ENCODE peak calls at places on chromosomes 6 and 20, in eight cellular contexts. L, I, M, G, D, W, A and Q are unnamed samples.
A peak's percentile ranks its signal among the peaks of the same experiment; 100 is the strongest.

GRCh38 chr6:38554700-38555413 is 84.9 kb downstream of the BTBD9 start:
- DNase-seq in M (no peak), D (peak; percentile 31), I (peak; percentile 11), W (no peak), G (no peak), A (no peak), L (no peak), Q (no peak)

GRCh38 chr6:141977782-141978181 is 154.9 kb upstream of the GJE1 start:
- DNase-seq in D (no peak), A (no peak), G (no peak), M (no peak), W (no peak), L (no peak), I (no peak), Q (no peak)

GRCh38 chr6:39088331-39088730 is 26.7 kb downstream of the SAYSD1 start:
- DNase-seq in D (peak; percentile 83), L (peak; percentile 22), A (no peak), G (peak; percentile 14), M (no peak), I (no peak), W (peak; percentile 29), Q (no peak)

GRCh38 chr6:53492860-53493634 is 51.9 kb downstream of the GCLC start:
- DNase-seq in A (no peak), W (peak; percentile 19), L (no peak), G (peak; percentile 61), D (peak; percentile 77), I (peak; percentile 30), M (no peak), Q (peak; percentile 31)

GRCh38 chr6:125872259-125872921 is 81.6 kb downstream of the NCOA7 start:
- DNase-seq in W (no peak), D (no peak), A (no peak), L (no peak), M (no peak), I (no peak), G (no peak), Q (no peak)

GRCh38 chr6:163395122-163395521 is 19.4 kb upstream of the QKI start:
- DNase-seq in D (no peak), A (no peak), L (no peak), M (no peak), W (no peak), I (no peak), G (no peak), Q (no peak)

GRCh38 chr6:128425855-128426254 is 94.5 kb downstream of the PTPRK start:
- DNase-seq in G (no peak), W (no peak), I (no peak), A (no peak), M (no peak), D (no peak), L (no peak), Q (no peak)

GRCh38 chr6:166032366-166033171 is 135.1 kb downstream of the TBXT start:
- DNase-seq in G (no peak), M (no peak), A (no peak), W (no peak), I (no peak), L (peak; percentile 60), D (peak; percentile 89), Q (no peak)

GRCh38 chr20:34895465-34895864 is 19.1 kb downstream of the ACSS2 start:
- DNase-seq in W (no peak), M (no peak), L (no peak), G (no peak), I (no peak), D (no peak), A (no peak), Q (no peak)

GRCh38 chr6:122620902-122621301 is 10.7 kb downstream of the PKIB start:
- DNase-seq in L (no peak), A (no peak), M (no peak), G (no peak), W (no peak), D (peak; percentile 62), I (no peak), Q (no peak)

GRCh38 chr20:19889011-19889953 is 127.9 kb upstream of the NAA20 start:
- DNase-seq in I (peak; percentile 42), W (peak; percentile 18), A (no peak), M (peak; percentile 88), G (no peak), D (peak; percentile 70), L (peak; percentile 40), Q (no peak)

GRCh38 chr6:25288518-25288917 is 9.3 kb downstream of the CARMIL1 start:
- DNase-seq in A (no peak), D (no peak), G (no peak), L (no peak), W (no peak), I (no peak), M (no peak), Q (no peak)

GRCh38 chr6:4740032-4740431 is 36.2 kb upstream of the CDYL start:
- DNase-seq in G (no peak), I (no peak), W (no peak), D (no peak), A (no peak), L (no peak), M (no peak), Q (no peak)

GRCh38 chr20:63695419-63696310 is 787 bp upstream of the TNFRSF6B start:
- DNase-seq in W (peak; percentile 23), G (no peak), M (no peak), D (no peak), A (no peak), L (no peak), I (no peak), Q (no peak)

GRCh38 chr20:16441526-16442164 is 131.6 kb downstream of the KIF16B start:
- DNase-seq in W (no peak), G (no peak), I (no peak), M (no peak), D (no peak), A (no peak), L (no peak), Q (no peak)

GRCh38 chr6:14452567-14453527 is 335.3 kb downstream of the CD83 start:
- DNase-seq in D (no peak), A (no peak), I (no peak), L (no peak), M (no peak), W (no peak), G (no peak), Q (peak; percentile 15)

GRCh38 chr6:17152703-17153102 is 50.9 kb downstream of the STMND1 start:
- DNase-seq in W (no peak), D (no peak), M (no peak), G (no peak), I (no peak), A (no peak), L (no peak), Q (no peak)

GRCh38 chr6:17144016-17144415 is 42.2 kb downstream of the STMND1 start:
- DNase-seq in W (no peak), L (no peak), D (no peak), I (no peak), M (no peak), A (no peak), G (no peak), Q (no peak)

GRCh38 chr6:17151888-17152287 is 50.0 kb downstream of the STMND1 start:
- DNase-seq in L (no peak), D (no peak), W (no peak), A (no peak), G (no peak), M (no peak), I (no peak), Q (no peak)

DNA sequence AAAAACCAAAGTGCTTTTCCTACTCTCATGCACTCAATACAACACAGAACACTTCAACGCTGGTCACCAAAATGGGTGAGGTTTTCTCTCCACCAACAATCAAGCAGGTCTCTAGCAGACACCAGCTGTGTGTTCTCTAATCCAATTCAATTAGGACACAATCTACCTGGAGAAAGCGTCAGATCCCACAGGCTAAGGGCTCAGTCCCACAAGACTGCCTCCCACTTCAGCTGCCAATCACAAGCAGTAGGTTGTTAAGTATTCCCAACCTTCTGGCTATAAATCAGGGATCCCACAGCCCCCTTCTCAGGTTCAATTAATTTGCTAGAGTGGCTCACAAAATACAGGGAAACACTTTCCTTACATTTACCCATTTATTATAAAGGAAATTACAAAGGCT is 47.7 kb downstream of the STMND1 start:
- DNase-seq in A (no peak), L (no peak), D (no peak), W (no peak), G (no peak), I (no peak), M (no peak), Q (no peak)
- TF ChIP-seq CTCF in A (no peak), L (no peak), D (no peak), W (no peak), G (no peak), I (no peak), M (no peak), Q (no peak)

DNA sequence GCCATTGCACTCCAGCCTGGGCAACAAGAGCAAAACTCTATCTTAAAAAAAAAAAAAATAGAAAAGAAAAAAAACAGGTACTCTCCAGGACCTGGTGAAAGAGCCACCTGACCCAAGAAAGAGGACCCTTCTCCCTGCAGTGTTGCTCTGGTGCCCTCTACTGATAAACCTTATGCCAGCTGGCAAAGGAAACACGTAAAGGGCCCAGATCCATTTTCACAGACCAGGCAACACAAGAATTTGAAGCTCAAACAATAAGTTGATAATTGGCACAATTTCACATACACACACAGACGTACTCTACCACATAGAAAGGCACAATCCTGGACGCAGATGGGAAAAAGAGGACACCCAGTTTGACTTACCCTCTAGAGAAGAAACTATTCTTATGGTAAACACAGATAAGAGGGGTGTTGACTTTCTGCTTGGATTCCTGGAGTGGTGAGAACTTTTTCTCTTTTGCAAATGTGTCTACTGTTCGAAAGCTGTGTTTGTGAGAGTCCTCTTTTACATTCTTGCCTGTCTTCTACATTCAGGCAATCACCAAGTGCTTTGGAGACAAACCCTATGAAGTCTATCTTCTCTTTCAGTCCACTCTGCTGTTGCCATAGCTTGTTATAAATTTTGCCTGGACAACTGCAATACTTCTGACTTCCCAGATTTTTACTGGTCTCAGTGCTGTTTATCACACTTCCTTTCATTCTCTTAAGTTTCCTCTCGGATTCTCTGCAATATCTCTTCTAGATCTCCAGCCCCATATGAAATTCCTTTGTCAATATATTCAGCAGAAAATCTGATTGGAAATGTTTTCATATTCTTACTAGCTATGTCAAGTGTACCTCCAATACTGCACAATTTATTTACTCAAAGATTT is 6.4 kb upstream of the SNRPB start:
- DNase-seq in G (no peak), M (no peak), D (no peak), W (no peak), I (no peak), L (no peak), A (no peak), Q (no peak)
- TF ChIP-seq CTCF in G (peak; percentile 60), M (no peak), D (no peak), W (no peak), I (no peak), L (peak; percentile 5), A (peak; percentile 14), Q (peak; percentile 9)

GRCh38 chr6:155038527-155038926 is 43.4 kb downstream of the TIAM2 start:
- DNase-seq in W (no peak), M (no peak), L (no peak), D (no peak), G (no peak), A (no peak), I (no peak), Q (no peak)
- TF ChIP-seq CTCF in W (no peak), M (no peak), L (no peak), D (no peak), G (no peak), A (no peak), I (no peak), Q (no peak)

GRCh38 chr20:5865604-5866003 is 84.7 kb downstream of the TRMT6 start:
- DNase-seq in M (no peak), A (no peak), G (no peak), D (no peak), I (no peak), L (no peak), W (no peak), Q (no peak)
- TF ChIP-seq CTCF in M (no peak), A (no peak), G (no peak), D (no peak), I (no peak), L (no peak), W (no peak), Q (no peak)